ENCODE peak calls at places on chromosomes 6 and 20, in six cellular contexts. F, X, O, Y, A and N are unnamed samples.

GRCh38 chr20:56212071-56212470 is 36.5 kb upstream of the MC3R start:
- DNase-seq in F (no peak), X (no peak), Y (no peak), A (no peak), O (no peak), N (no peak)

GRCh38 chr6:133854633-133855598 is 34.0 kb upstream of the TCF21 start:
- DNase-seq in F (no peak), A (no peak), O (no peak), Y (no peak), X (no peak), N (no peak)

GRCh38 chr6:107106165-107106564 is 9.2 kb downstream of the BEND3 start:
- DNase-seq in A (no peak), O (no peak), F (peak), Y (no peak), X (no peak), N (no peak)

GRCh38 chr6:95169790-95170189 is 407.5 kb upstream of the MANEA start:
- DNase-seq in A (peak), O (no peak), Y (no peak), X (no peak), F (no peak), N (no peak)

GRCh38 chr6:81934936-81935335 is 182.5 kb upstream of the TENT5A start:
- DNase-seq in A (peak), O (no peak), F (no peak), X (no peak), Y (no peak), N (no peak)

GRCh38 chr6:125749864-125750691 is 646 bp downstream of the HEY2 start:
- DNase-seq in F (no peak), O (no peak), X (no peak), A (no peak), Y (no peak), N (no peak)

GRCh38 chr6:78487401-78487800 is 379.9 kb upstream of the IRAK1BP1 start:
- DNase-seq in F (no peak), X (no peak), A (peak), O (no peak), Y (no peak), N (peak)

GRCh38 chr6:166308769-166309589 is 787 bp upstream of the PRR18 start:
- DNase-seq in A (no peak), F (no peak), X (no peak), O (no peak), Y (no peak), N (no peak)

GRCh38 chr20:1803216-1804128 is 91.7 kb upstream of the SIRPA start:
- DNase-seq in X (no peak), A (peak), O (peak), Y (peak), F (peak), N (peak)

GRCh38 chr20:33753143-33753542 is 21.3 kb downstream of the ZNF341 start:
- DNase-seq in X (no peak), A (no peak), F (no peak), Y (no peak), O (no peak), N (no peak)

GRCh38 chr20:44166477-44166876 is 20.5 kb downstream of the JPH2 start:
- DNase-seq in O (no peak), A (peak), X (no peak), Y (peak), F (no peak), N (peak)

GRCh38 chr6:144953552-144954240 is 668.6 kb downstream of the UTRN start:
- DNase-seq in O (no peak), A (peak), F (no peak), Y (peak), X (peak), N (peak)

GRCh38 chr6:136921936-136922679 is at the start of gene SLC35D3:
- DNase-seq in A (no peak), O (no peak), X (no peak), F (no peak), Y (peak), N (no peak)

GRCh38 chr20:8254911-8255582 is 123.0 kb downstream of the PLCB1 start:
- DNase-seq in X (peak), Y (peak), F (no peak), A (peak), O (no peak), N (no peak)

GRCh38 chr20:54649511-54649962 is 174.1 kb downstream of the DOK5 start:
- DNase-seq in F (peak), A (peak), Y (peak), O (peak), X (peak), N (peak)

GRCh38 chr6:120608826-120609225 is 725.5 kb downstream of the TBC1D32 start:
- DNase-seq in O (no peak), X (peak), A (no peak), Y (peak), F (no peak), N (no peak)

GRCh38 chr20:63700199-63701050 is 4.0 kb downstream of the TNFRSF6B start:
- DNase-seq in O (peak), X (no peak), F (no peak), Y (no peak), A (no peak), N (no peak)

GRCh38 chr20:45347936-45348809 is at the start of gene SDC4:
- DNase-seq in O (peak), X (peak), F (peak), Y (peak), A (peak), N (peak)

GRCh38 chr6:143336446-143337152 is 113.9 kb downstream of the ADAT2 start:
- DNase-seq in O (no peak), F (no peak), A (peak), X (peak), Y (peak), N (peak)

GRCh38 chr20:48635791-48636267 is 192.0 kb downstream of the PREX1 start:
- DNase-seq in X (peak), A (peak), O (peak), Y (peak), F (no peak), N (peak)

GRCh38 chr6:36066817-36067216 is 39.2 kb downstream of the MAPK14 start:
- DNase-seq in Y (no peak), O (no peak), X (no peak), A (no peak), F (no peak), N (no peak)

GRCh38 chr6:7147051-7147671 is 39.4 kb downstream of the RREB1 start:
- DNase-seq in Y (peak), X (no peak), A (no peak), O (no peak), F (no peak), N (no peak)
- H3K4me3 ChIP-seq in Y (no peak), X (no peak), A (no peak), O (no peak), F (no peak), N (no peak)

DNA sequence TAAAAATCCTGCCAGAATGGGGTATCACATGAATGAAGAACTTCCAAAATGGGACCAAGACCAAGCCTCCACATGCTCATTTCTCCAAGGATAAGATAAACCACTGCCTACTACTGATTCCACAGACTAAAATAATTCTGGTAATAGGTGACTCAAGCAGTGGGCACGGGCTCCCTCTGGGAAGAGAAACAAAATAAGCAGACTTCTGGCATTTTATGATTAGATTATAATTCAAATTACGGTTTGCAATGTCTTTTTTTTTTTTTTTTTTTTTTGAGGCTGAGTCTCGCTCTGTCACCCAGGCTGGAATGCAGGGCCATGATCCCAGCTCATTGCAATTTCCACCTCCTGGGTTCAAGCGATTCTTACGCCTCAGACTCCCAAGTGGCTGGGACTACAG is 16.0 kb downstream of the UQCC1 start:
- DNase-seq in A (peak), X (no peak), F (no peak), Y (peak), O (no peak), N (peak)
- TF ChIP-seq CTCF in A (peak), X (no peak), F (no peak), Y (peak), O (no peak), N (peak)

GRCh38 chr20:50692553-50692933 is 1.2 kb upstream of the RIPOR3 start:
- DNase-seq in O (no peak), X (no peak), A (no peak), Y (no peak), F (no peak), N (no peak)

GRCh38 chr20:50689864-50690263 is 1.5 kb downstream of the RIPOR3 start:
- DNase-seq in O (no peak), Y (no peak), A (no peak), X (no peak), F (no peak), N (peak)

GRCh38 chr20:50690979-50691584 is at the start of gene RIPOR3:
- DNase-seq in F (peak), A (no peak), X (no peak), O (no peak), Y (peak), N (no peak)

GRCh38 chr20:50691585-50692552 is 527 bp upstream of the RIPOR3 start:
- DNase-seq in A (peak), O (no peak), F (no peak), X (peak), Y (peak), N (peak)

GRCh38 chr20:50690562-50690978 is 772 bp downstream of the RIPOR3 start:
- DNase-seq in F (no peak), Y (peak), A (no peak), X (no peak), O (no peak), N (no peak)
- H3K4me3 ChIP-seq in F (peak), Y (no peak), A (peak), X (no peak), O (peak), N (peak)

GRCh38 chr20:22385602-22386299 is 198.6 kb downstream of the FOXA2 start:
- DNase-seq in F (no peak), Y (no peak), O (no peak), A (no peak), X (peak), N (peak)
- TF ChIP-seq CTCF in F (no peak), Y (no peak), O (peak), A (no peak), X (peak), N (peak)

DNA sequence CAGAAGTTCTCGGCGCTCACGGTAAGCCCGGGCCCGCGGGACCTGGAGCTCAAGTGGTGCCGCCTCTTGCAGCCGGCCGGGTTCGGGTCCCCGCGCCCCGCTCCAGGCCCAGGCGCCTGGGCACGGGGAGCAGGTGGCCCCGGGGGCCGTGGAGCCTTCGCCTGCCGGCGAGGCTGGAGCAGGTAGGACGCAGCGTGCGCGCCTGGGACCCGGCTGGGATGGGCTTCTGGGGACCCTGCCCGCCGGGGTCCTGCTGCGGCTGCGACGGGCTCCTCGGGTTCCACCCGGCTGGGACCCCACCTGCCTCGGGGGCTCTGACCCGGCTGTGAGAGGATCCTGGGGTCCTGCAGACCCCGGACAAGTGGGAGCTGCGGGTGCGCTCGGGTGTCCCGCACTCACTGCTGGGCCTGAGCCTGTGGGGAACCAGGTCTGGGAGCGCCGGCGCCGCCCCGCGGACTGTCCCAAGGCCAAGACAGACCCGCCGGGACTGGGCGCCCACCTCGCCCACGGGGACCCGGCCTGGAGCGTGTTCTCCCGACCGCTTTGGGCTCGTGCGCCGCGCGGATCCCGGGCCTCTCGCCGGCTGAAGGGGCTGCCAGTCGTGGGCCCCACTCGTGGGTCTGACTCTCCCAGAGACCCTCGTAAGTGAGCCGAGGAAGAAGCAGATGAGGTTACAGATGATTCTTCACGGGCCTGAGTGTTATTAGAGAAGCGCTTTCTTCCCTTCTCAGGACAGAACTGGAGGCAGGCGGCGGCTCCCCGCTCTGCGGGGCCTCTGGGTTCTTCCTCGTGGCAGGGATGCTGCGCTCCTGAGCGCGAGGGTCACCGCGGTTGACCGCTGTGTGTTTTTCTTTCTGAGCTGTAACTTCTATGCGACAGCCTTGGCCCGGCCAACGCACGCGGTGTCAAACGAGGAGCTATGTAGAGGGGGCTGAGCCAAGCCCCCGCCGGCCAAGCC is 729 bp downstream of the SMOC2 start:
- DNase-seq in Y (no peak), F (peak), A (no peak), X (no peak), O (no peak), N (no peak)
- H3K4me3 ChIP-seq in Y (no peak), F (peak), A (no peak), X (no peak), O (peak), N (no peak)